ENCODE peak calls at places on chromosomes 16 and 17, in five cellular contexts. One of them, this sample, is unnamed.

GRCh38 chr17:41689497-41690299 is 1.0 kb downstream of the EIF1 start:
- DNase-seq in esophagus squamous epithelium: no peak
- DNase-seq in A673: peak
- DNase-seq in tibial artery: no peak
- DNase-seq in heart right ventricle: peak
- DNase-seq in this sample: no peak

GRCh38 chr16:70698901-70699300 is 13.0 kb upstream of the MTSS2 start:
- DNase-seq in tibial artery: no peak
- DNase-seq in heart right ventricle: no peak
- DNase-seq in esophagus squamous epithelium: no peak
- DNase-seq in A673: no peak
- DNase-seq in this sample: no peak

GRCh38 chr16:3190949-3191353 is 2.9 kb downstream of the OR1F1 start:
- DNase-seq in esophagus squamous epithelium: no peak
- DNase-seq in tibial artery: no peak
- DNase-seq in heart right ventricle: no peak
- DNase-seq in A673: no peak
- DNase-seq in this sample: no peak

GRCh38 chr16:5386989-5387388 is 289.4 kb upstream of the EEF2KMT start:
- DNase-seq in A673: no peak
- DNase-seq in heart right ventricle: no peak
- DNase-seq in tibial artery: no peak
- DNase-seq in esophagus squamous epithelium: no peak
- DNase-seq in this sample: no peak

GRCh38 chr17:78026381-78026780 is 67.9 kb downstream of the TNRC6C start:
- DNase-seq in heart right ventricle: no peak
- DNase-seq in A673: no peak
- DNase-seq in tibial artery: no peak
- DNase-seq in esophagus squamous epithelium: no peak
- DNase-seq in this sample: no peak

GRCh38 chr17:42337442-42337841 is 49.1 kb downstream of the STAT5A start:
- DNase-seq in esophagus squamous epithelium: no peak
- DNase-seq in A673: no peak
- DNase-seq in heart right ventricle: no peak
- DNase-seq in tibial artery: no peak
- DNase-seq in this sample: no peak

GRCh38 chr17:63754046-63754445 is 12.4 kb upstream of the STRADA start:
- DNase-seq in tibial artery: no peak
- DNase-seq in A673: no peak
- DNase-seq in heart right ventricle: no peak
- DNase-seq in esophagus squamous epithelium: no peak
- DNase-seq in this sample: no peak

GRCh38 chr16:8583199-8583598 is 7.1 kb downstream of the TMEM114 start:
- DNase-seq in heart right ventricle: no peak
- DNase-seq in esophagus squamous epithelium: no peak
- DNase-seq in tibial artery: no peak
- DNase-seq in A673: peak
- DNase-seq in this sample: no peak

GRCh38 chr17:61389670-61390478 is 9.8 kb upstream of the TBX2 start:
- DNase-seq in A673: peak
- DNase-seq in esophagus squamous epithelium: no peak
- DNase-seq in tibial artery: no peak
- DNase-seq in heart right ventricle: no peak
- DNase-seq in this sample: no peak

GRCh38 chr17:46782250-46782953 is 36.1 kb downstream of the WNT3 start:
- DNase-seq in A673: no peak
- DNase-seq in tibial artery: no peak
- DNase-seq in heart right ventricle: no peak
- DNase-seq in esophagus squamous epithelium: no peak
- DNase-seq in this sample: no peak

GRCh38 chr17:74815067-74815466 is 38.9 kb upstream of the NAT9 start:
- DNase-seq in esophagus squamous epithelium: no peak
- DNase-seq in A673: no peak
- DNase-seq in heart right ventricle: no peak
- DNase-seq in tibial artery: no peak
- DNase-seq in this sample: no peak

GRCh38 chr17:54947396-54947795 is 21.1 kb downstream of the COX11 start:
- DNase-seq in A673: no peak
- DNase-seq in heart right ventricle: no peak
- DNase-seq in tibial artery: no peak
- DNase-seq in esophagus squamous epithelium: no peak
- DNase-seq in this sample: no peak

GRCh38 chr17:54945671-54946070 is 22.8 kb downstream of the COX11 start:
- DNase-seq in heart right ventricle: no peak
- DNase-seq in tibial artery: no peak
- DNase-seq in esophagus squamous epithelium: no peak
- DNase-seq in A673: no peak
- DNase-seq in this sample: no peak

GRCh38 chr17:54941285-54941684 is 27.2 kb downstream of the COX11 start:
- DNase-seq in tibial artery: no peak
- DNase-seq in heart right ventricle: no peak
- DNase-seq in esophagus squamous epithelium: no peak
- DNase-seq in A673: no peak
- DNase-seq in this sample: no peak

GRCh38 chr17:54945246-54945645 is 23.2 kb downstream of the COX11 start:
- DNase-seq in A673: no peak
- DNase-seq in tibial artery: no peak
- DNase-seq in heart right ventricle: no peak
- DNase-seq in esophagus squamous epithelium: no peak
- DNase-seq in this sample: no peak

GRCh38 chr17:54944796-54945195 is 23.7 kb downstream of the COX11 start:
- DNase-seq in A673: no peak
- DNase-seq in heart right ventricle: no peak
- DNase-seq in tibial artery: no peak
- DNase-seq in esophagus squamous epithelium: no peak
- DNase-seq in this sample: no peak
- H3K27ac ChIP-seq in A673: no peak
- H3K27ac ChIP-seq in heart right ventricle: no peak
- H3K27ac ChIP-seq in tibial artery: no peak
- H3K27ac ChIP-seq in esophagus squamous epithelium: no peak
- H3K27ac ChIP-seq in this sample: no peak

GRCh38 chr16:85286066-85286712 is 173.9 kb upstream of the CIBAR2 start:
- DNase-seq in A673: no peak
- DNase-seq in tibial artery: peak
- DNase-seq in heart right ventricle: peak
- DNase-seq in esophagus squamous epithelium: no peak
- DNase-seq in this sample: peak
- H3K27ac ChIP-seq in A673: no peak
- H3K27ac ChIP-seq in tibial artery: peak
- H3K27ac ChIP-seq in heart right ventricle: peak
- H3K27ac ChIP-seq in esophagus squamous epithelium: peak
- H3K27ac ChIP-seq in this sample: peak

DNA sequence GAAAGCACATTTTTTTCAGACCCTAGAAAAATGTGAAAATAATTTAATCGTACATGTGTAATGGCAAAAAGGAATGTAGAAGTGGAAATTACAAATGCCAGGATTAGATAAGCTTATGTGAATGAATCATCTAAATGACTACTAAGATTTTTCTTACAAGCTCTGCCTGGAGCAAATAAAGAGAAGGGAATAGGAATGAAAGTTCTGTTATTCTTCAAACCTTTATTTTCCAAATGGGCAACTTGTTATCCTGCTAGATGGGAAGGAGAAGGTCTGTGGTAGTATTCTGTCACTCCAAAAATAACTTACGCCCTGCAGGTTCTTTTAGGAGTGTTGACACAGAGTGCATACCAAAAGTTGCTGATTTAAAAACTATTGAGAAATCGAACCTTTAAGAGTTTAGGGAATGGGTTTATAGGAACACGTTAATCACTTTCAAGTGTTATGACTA is 9.7 kb downstream of the CTCF start:
- DNase-seq in heart right ventricle: no peak
- DNase-seq in esophagus squamous epithelium: no peak
- DNase-seq in A673: peak
- DNase-seq in tibial artery: no peak
- DNase-seq in this sample: no peak
- H3K27ac ChIP-seq in heart right ventricle: no peak
- H3K27ac ChIP-seq in esophagus squamous epithelium: no peak
- H3K27ac ChIP-seq in A673: peak
- H3K27ac ChIP-seq in tibial artery: no peak
- H3K27ac ChIP-seq in this sample: no peak

GRCh38 chr17:29176500-29177351 is 3.5 kb downstream of the MYO18A start:
- DNase-seq in heart right ventricle: no peak
- DNase-seq in esophagus squamous epithelium: no peak
- DNase-seq in A673: peak
- DNase-seq in tibial artery: no peak
- DNase-seq in this sample: peak

GRCh38 chr17:29178750-29179231 is 1.4 kb downstream of the MYO18A start:
- DNase-seq in A673: no peak
- DNase-seq in esophagus squamous epithelium: no peak
- DNase-seq in heart right ventricle: no peak
- DNase-seq in tibial artery: no peak
- DNase-seq in this sample: no peak

GRCh38 chr17:29179232-29180036 is 764 bp downstream of the MYO18A start:
- DNase-seq in esophagus squamous epithelium: no peak
- DNase-seq in tibial artery: no peak
- DNase-seq in A673: no peak
- DNase-seq in heart right ventricle: peak
- DNase-seq in this sample: no peak

GRCh38 chr17:29177541-29177870 is 2.7 kb downstream of the MYO18A start:
- DNase-seq in heart right ventricle: no peak
- DNase-seq in tibial artery: no peak
- DNase-seq in esophagus squamous epithelium: no peak
- DNase-seq in A673: no peak
- DNase-seq in this sample: no peak

DNA sequence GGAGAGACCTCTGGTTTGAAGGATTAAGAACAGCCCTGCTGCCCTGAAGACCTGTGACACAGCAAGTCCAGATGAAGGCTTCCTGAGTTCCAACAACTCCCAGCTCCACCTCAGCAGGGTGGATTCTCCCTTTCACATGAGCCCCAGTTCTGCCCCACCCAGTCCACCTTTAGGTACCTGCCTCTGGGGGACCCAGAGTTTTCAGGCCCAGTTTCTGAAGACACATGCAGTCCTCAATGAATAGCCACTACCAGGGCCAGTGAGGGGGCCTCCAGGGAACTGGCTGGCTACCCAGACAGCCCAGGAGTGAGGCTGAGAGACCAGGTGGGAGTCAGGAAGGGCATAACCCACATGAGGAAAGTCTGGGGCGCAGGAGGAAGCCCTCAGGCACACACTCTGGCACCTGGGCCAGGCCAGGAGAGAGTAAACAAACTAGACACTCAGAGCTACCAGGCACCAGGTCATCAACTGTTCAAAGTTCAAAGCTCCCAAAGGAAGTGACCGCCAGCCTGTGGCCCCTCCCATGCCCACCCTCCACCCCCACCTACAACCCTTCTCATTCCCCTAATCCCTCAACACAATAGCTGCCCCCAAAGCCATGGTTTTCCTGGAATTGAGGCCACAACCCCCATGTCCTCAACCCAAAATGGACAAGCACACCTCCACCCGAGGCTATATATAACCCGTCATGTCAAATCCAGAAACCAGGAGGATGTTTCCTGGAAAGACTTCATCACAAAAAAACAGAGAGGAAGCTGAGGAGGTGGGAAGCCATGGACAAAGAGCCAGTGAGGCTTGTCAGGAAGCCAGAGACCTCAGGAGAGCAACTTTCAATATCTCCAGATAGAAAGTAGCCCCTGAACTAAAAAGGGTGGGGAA is 2.1 kb downstream of the MYO18A start:
- DNase-seq in esophagus squamous epithelium: no peak
- DNase-seq in A673: no peak
- DNase-seq in tibial artery: no peak
- DNase-seq in heart right ventricle: no peak
- DNase-seq in this sample: no peak
- H3K27ac ChIP-seq in esophagus squamous epithelium: peak
- H3K27ac ChIP-seq in A673: no peak
- H3K27ac ChIP-seq in tibial artery: peak
- H3K27ac ChIP-seq in heart right ventricle: peak
- H3K27ac ChIP-seq in this sample: peak

GRCh38 chr16:75027520-75028300 is 28.9 kb downstream of the ZNRF1 start:
- DNase-seq in tibial artery: no peak
- DNase-seq in esophagus squamous epithelium: no peak
- DNase-seq in heart right ventricle: no peak
- DNase-seq in A673: no peak
- DNase-seq in this sample: no peak

GRCh38 chr16:75026892-75027391 is 28.1 kb downstream of the ZNRF1 start:
- DNase-seq in heart right ventricle: no peak
- DNase-seq in A673: no peak
- DNase-seq in esophagus squamous epithelium: no peak
- DNase-seq in tibial artery: no peak
- DNase-seq in this sample: no peak

GRCh38 chr16:75024591-75024990 is 25.8 kb downstream of the ZNRF1 start:
- DNase-seq in esophagus squamous epithelium: no peak
- DNase-seq in A673: no peak
- DNase-seq in heart right ventricle: no peak
- DNase-seq in tibial artery: no peak
- DNase-seq in this sample: no peak

GRCh38 chr16:75024182-75024581 is 25.4 kb downstream of the ZNRF1 start:
- DNase-seq in heart right ventricle: no peak
- DNase-seq in esophagus squamous epithelium: no peak
- DNase-seq in A673: no peak
- DNase-seq in tibial artery: no peak
- DNase-seq in this sample: no peak

DNA sequence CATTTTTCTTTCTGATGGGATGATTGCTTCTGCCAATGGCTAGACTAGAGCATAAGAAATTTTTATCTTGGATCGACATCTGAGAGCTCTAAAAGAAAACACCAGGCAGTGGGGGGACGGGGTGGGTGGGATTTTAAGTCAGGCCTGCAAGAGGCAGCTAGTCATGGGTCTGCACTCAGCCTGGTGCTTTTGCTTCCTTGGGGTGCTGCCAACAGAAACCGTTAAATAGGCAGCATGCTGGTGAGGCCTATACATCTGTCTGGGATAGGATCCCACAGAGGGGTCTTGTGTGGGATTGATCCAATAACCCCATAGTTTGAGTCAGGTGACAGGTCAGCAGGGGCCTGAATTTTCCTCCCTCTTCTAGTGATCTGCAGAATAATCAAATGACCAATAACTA is 26.9 kb downstream of the ZNRF1 start:
- DNase-seq in A673: peak
- DNase-seq in esophagus squamous epithelium: no peak
- DNase-seq in heart right ventricle: no peak
- DNase-seq in tibial artery: no peak
- DNase-seq in this sample: no peak
- H3K27ac ChIP-seq in A673: peak
- H3K27ac ChIP-seq in esophagus squamous epithelium: peak
- H3K27ac ChIP-seq in heart right ventricle: peak
- H3K27ac ChIP-seq in tibial artery: peak
- H3K27ac ChIP-seq in this sample: no peak

DNA sequence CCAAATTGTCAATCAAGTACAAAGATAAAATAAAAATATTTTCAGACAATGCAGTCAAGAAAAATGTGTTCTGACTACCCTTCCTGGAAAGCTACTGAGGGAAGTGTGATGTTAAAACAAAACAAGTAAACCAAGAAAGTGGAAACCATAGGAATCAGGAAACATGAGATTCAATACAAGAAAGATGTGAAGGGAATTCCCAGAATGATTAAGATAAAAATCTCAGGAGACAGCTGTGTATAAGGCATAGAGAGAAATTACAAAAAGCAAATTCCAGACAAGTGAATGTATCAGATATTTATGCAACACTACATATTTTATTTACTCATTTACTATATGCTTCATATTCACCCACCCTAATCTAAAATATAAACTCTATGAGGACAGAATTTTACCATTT is 32.2 kb downstream of the TRIM37 start:
- DNase-seq in esophagus squamous epithelium: no peak
- DNase-seq in tibial artery: no peak
- DNase-seq in heart right ventricle: no peak
- DNase-seq in A673: no peak
- DNase-seq in this sample: no peak
- H3K27ac ChIP-seq in esophagus squamous epithelium: no peak
- H3K27ac ChIP-seq in tibial artery: no peak
- H3K27ac ChIP-seq in heart right ventricle: no peak
- H3K27ac ChIP-seq in A673: no peak
- H3K27ac ChIP-seq in this sample: no peak